ENCODE peak calls at places on chromosomes 3 and 15, in six cellular contexts. H is uterus, Q is lower lobe of right lung, I is cardiac muscle cell, X is caudate nucleus, B is tibial artery. G is an unnamed sample.

GRCh38 chr3:20997183-20997582 is 753.8 kb downstream of the ZNF385D start:
- DNase-seq in X (no peak), B (no peak), H (no peak), Q (no peak), I (no peak), G (no peak)

GRCh38 chr3:190116551-190117067 is 4.1 kb downstream of the P3H2 start:
- DNase-seq in B (no peak), H (no peak), Q (no peak), X (no peak), I (peak; percentile 60), G (no peak)

GRCh38 chr15:72365844-72366243 is 10.0 kb downstream of the HEXA start:
- DNase-seq in I (no peak), B (no peak), Q (no peak), H (no peak), X (no peak), G (no peak)

GRCh38 chr3:72907851-72908620 is 20.2 kb downstream of the GXYLT2 start:
- DNase-seq in Q (no peak), B (peak; percentile 91), I (peak; percentile 93), X (no peak), H (peak; percentile 31), G (peak; percentile 40)

GRCh38 chr3:151777880-151778279 is 36.0 kb upstream of the AADAC start:
- DNase-seq in Q (no peak), B (no peak), I (no peak), H (no peak), X (no peak), G (no peak)

GRCh38 chr3:104907507-104907906 is 459.2 kb upstream of the ALCAM start:
- DNase-seq in I (peak; percentile 79), B (no peak), H (no peak), X (no peak), Q (no peak), G (no peak)

GRCh38 chr3:160154033-160154432 is 71.2 kb upstream of the C3orf80 start:
- DNase-seq in H (no peak), I (no peak), X (no peak), B (no peak), Q (no peak), G (no peak)

GRCh38 chr3:194540268-194540937 is 53.6 kb upstream of the ATP13A3 start:
- DNase-seq in Q (peak; percentile 60), X (peak; percentile 8), B (peak; percentile 76), I (peak; percentile 50), H (no peak), G (peak; percentile 22)

GRCh38 chr15:43958894-43959330 is 132.1 kb downstream of the WDR76 start:
- DNase-seq in B (no peak), I (peak; percentile 42), H (no peak), Q (no peak), X (no peak), G (no peak)

GRCh38 chr3:178537123-178537754 is 1.0 kb downstream of the KCNMB2 start:
- DNase-seq in I (no peak), X (no peak), Q (no peak), B (no peak), H (no peak), G (no peak)

GRCh38 chr3:146148468-146148931 is 12.5 kb downstream of the PLOD2 start:
- DNase-seq in Q (no peak), I (peak; percentile 68), H (no peak), B (no peak), X (no peak), G (no peak)

GRCh38 chr15:69735126-69735525 is 282.5 kb downstream of the RPLP1 start:
- DNase-seq in H (no peak), I (peak; percentile 86), B (no peak), X (no peak), Q (no peak), G (no peak)

GRCh38 chr15:52008698-52009434 is 10.2 kb upstream of the MAPK6 start:
- DNase-seq in H (no peak), Q (no peak), X (no peak), I (no peak), B (no peak), G (no peak)

GRCh38 chr15:76988874-76989780 is 5.8 kb upstream of the PSTPIP1 start:
- DNase-seq in H (no peak), X (no peak), Q (no peak), I (no peak), B (peak; percentile 63), G (no peak)

GRCh38 chr3:39184968-39185285 is 7.5 kb downstream of the XIRP1 start:
- DNase-seq in Q (no peak), X (no peak), I (no peak), B (no peak), H (no peak), G (no peak)

GRCh38 chr15:93037341-93038063 is 51.5 kb downstream of the RGMA start:
- DNase-seq in B (peak; percentile 79), X (peak; percentile 35), I (peak; percentile 55), Q (peak; percentile 78), H (no peak), G (peak; percentile 71)

GRCh38 chr3:149547954-149548728 is 73.6 kb downstream of the TM4SF4 start:
- DNase-seq in Q (no peak), I (peak; percentile 94), X (no peak), B (peak; percentile 77), H (peak; percentile 79), G (no peak)

GRCh38 chr3:65233561-65233960 is 545.8 kb upstream of the ADAMTS9 start:
- DNase-seq in H (no peak), I (no peak), X (no peak), B (no peak), Q (no peak), G (no peak)

GRCh38 chr15:39645138-39645975 is 64.5 kb downstream of the THBS1 start:
- DNase-seq in I (no peak), H (no peak), Q (no peak), X (no peak), B (no peak), G (no peak)

GRCh38 chr3:151909720-151910405 is 36.4 kb downstream of the SUCNR1 start:
- DNase-seq in B (no peak), X (no peak), Q (no peak), I (no peak), H (no peak), G (no peak)

GRCh38 chr3:53845881-53846133 is 412 bp downstream of the CHDH start:
- DNase-seq in Q (no peak), X (no peak), I (no peak), B (no peak), H (no peak), G (no peak)

GRCh38 chr15:39474657-39475056 is 106.2 kb upstream of the THBS1 start:
- DNase-seq in X (no peak), Q (no peak), H (no peak), I (peak; percentile 46), B (no peak), G (no peak)

GRCh38 chr15:94282269-94283250 is 51.2 kb downstream of the MCTP2 start:
- DNase-seq in X (peak; percentile 11), B (no peak), H (no peak), Q (no peak), I (no peak), G (no peak)

GRCh38 chr15:83762367-83762766 is 108.4 kb downstream of the ADAMTSL3 start:
- DNase-seq in H (no peak), Q (no peak), X (no peak), I (no peak), B (no peak), G (no peak)

GRCh38 chr15:64618138-64618537 is 157.3 kb downstream of the RBPMS2 start:
- DNase-seq in B (no peak), Q (no peak), H (no peak), X (no peak), I (no peak), G (no peak)

GRCh38 chr15:68833734-68834334 is 13.1 kb upstream of the ANP32A start:
- DNase-seq in Q (no peak), H (no peak), X (no peak), B (no peak), I (no peak), G (no peak)

GRCh38 chr3:169305460-169305859 is 358.1 kb downstream of the MECOM start:
- DNase-seq in I (no peak), H (no peak), B (no peak), X (peak; percentile 19), Q (no peak), G (no peak)

DNA sequence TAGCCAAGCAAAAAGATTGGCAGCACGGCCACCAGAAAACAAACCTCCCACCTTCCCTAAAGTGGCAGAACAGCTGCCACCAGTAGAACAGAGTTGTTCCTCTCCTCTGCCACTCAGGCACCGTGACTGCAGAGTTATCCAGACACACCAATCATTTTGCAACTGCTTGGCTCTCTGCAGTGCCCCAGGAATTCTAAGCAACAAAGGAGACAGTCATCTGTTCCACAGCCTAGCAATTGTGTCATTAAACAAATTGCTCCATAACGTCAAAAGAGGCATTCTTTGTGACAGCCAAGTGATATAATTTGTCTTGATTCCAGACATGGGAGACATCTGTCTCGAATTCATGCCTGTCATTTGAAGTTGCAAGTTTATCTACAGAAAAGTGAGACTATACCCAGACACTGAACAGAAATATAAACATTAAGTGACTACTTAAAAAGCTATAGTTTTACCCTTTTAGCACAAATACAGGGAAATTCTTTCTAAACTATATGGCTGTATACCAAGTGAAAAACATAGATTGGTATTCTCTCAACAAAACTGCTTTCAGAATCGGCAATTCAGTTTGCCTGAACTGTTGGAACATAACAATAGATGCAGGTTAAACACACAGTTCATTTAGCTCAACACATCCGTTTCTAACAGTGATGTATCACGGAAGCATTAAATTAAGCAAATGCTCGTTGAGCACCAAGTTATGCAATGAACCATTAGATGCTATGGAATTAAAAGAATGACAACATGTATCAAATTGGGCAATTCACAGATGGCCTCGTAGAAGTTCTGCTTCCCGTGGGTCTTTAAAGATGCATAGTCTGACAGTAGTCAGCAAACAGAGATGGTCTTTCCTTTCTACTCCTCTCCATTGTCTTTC is 281.3 kb downstream of the FGF12 start:
- DNase-seq in X (peak; percentile 18), H (no peak), Q (no peak), B (no peak), I (peak; percentile 19), G (peak; percentile 15)
- H3K27ac ChIP-seq in X (no peak overlapping the region), H (no peak overlapping the region), Q (no peak overlapping the region), B (no peak overlapping the region), I (no peak overlapping the region), G (no peak overlapping the region)

GRCh38 chr3:120438971-120439370 is 11.8 kb downstream of the FSTL1 start:
- DNase-seq in B (peak; percentile 91), X (no peak), I (peak; percentile 94), H (peak; percentile 44), Q (peak; percentile 53), G (peak; percentile 49)
- H3K27ac ChIP-seq in B (peak overlapping the region; percentile 95), X (no peak overlapping the region), I (peak overlapping the region; percentile 8), H (peak overlapping the region; percentile 2), Q (peak overlapping the region; percentile 44), G (peak overlapping the region; percentile 89)

DNA sequence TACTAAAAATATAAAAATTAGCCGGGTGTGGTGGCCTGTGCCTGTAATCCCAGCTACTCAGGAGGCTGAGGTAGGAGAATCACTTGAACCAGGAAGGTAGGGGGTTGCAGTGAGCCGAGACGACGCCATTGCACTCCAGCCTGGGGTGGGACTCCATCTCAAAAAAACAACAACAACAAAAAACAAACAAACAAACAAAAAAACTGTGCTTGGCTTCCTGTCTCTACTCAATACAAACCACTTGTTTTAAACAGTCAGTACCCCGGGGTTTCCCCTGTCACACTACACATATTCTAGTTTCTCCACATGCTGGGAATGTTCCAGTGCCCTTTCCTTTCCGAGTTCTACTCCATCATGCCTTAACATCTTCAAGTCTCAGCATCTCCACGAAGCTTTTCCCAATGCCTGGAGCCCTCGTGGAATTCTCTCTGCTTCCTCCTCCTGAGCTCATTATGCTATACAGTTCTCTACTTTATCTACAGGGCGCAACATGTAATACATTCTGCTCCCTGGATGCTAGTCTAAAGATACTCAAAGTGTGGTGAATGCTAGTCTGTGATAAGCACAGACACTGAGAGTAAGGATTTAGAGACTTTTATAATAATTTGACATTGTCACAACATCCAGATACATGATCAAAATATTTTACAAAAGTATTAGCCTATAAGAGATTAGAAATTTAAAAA is 7.8 kb downstream of the EMC3 start:
- DNase-seq in H (no peak), Q (no peak), I (no peak), B (no peak), X (no peak), G (no peak)
- H3K27ac ChIP-seq in H (peak overlapping the region; percentile 74), Q (peak overlapping the region; percentile 69), I (no peak overlapping the region), B (peak overlapping the region; percentile 77), X (no peak overlapping the region), G (no peak overlapping the region)

GRCh38 chr3:58577269-58577821 is at the start of gene FAM107A:
- DNase-seq in H (peak; percentile 71), I (peak; percentile 80), B (peak; percentile 72), X (peak; percentile 41), Q (no peak), G (peak; percentile 73)
- H3K27ac ChIP-seq in H (peak within 1 kb of the TSS; percentile 71), I (no peak within 1 kb of the TSS), B (peak within 1 kb of the TSS; percentile 14), X (peak within 1 kb of the TSS; percentile 94), Q (peak within 1 kb of the TSS; percentile 88), G (peak within 1 kb of the TSS; percentile 90)

G was measured in heart right ventricle.